ENCODE peak calls at places on chromosomes 16 and 17, in four cellular contexts. M, L, P and Z are unnamed samples.

GRCh38 chr17:31393749-31394146 is 2.3 kb downstream of the RAB11FIP4 start:
- DNase-seq in M (no peak), L (no peak), P (no peak), Z (no peak)

GRCh38 chr17:82277851-82278250 is 4.4 kb upstream of the CSNK1D start:
- DNase-seq in M (no peak), L (no peak), P (no peak), Z (no peak)

GRCh38 chr16:67509016-67509415 is 19.6 kb upstream of the RIPOR1 start:
- DNase-seq in M (no peak), L (no peak), P (no peak), Z (no peak)

GRCh38 chr17:67151717-67152116 is 93.3 kb downstream of the HELZ start:
- DNase-seq in M (peak; percentile 76), L (no peak), P (no peak), Z (no peak)

GRCh38 chr16:13041180-13041579 is 139.8 kb downstream of the SHISA9 start:
- DNase-seq in M (no peak), L (no peak), P (no peak), Z (no peak)

GRCh38 chr17:49910094-49910857 is 58.7 kb upstream of the DLX4 start:
- DNase-seq in M (no peak), L (no peak), P (no peak), Z (no peak)

GRCh38 chr16:2328428-2328827 is 12.1 kb downstream of the ABCA3 start:
- DNase-seq in M (no peak), L (no peak), P (no peak), Z (no peak)

GRCh38 chr16:8868272-8869211 is at the start of gene CARHSP1:
- DNase-seq in M (peak; percentile 98), L (peak; percentile 68), P (peak; percentile 71), Z (peak; percentile 79)

GRCh38 chr17:82876149-82876548 is 36.3 kb upstream of the ZNF750 start:
- DNase-seq in M (peak; percentile 92), L (peak; percentile 69), P (no peak), Z (no peak)

GRCh38 chr16:23640959-23641765 is at the start of the genes DCTN5 and PALB2:
- DNase-seq in M (peak; percentile 95), L (peak; percentile 90), P (peak; percentile 77), Z (peak; percentile 83)

GRCh38 chr16:65289022-65289421 is 167.2 kb upstream of the CDH11 start:
- DNase-seq in M (no peak), L (peak; percentile 40), P (no peak), Z (no peak)

GRCh38 chr16:56369202-56369601 is 56.1 kb downstream of the AMFR start:
- DNase-seq in M (no peak), L (no peak), P (no peak), Z (no peak)

GRCh38 chr17:58338907-58339774 is 10.5 kb upstream of the TSPOAP1 start:
- DNase-seq in M (no peak), L (no peak), P (no peak), Z (peak; percentile 73)